ENCODE peak calls at places on chromosomes 3 and 15, in five cellular contexts. One of them, this sample, is unnamed.

GRCh38 chr3:98657429-98657828 is 64.0 kb upstream of the CPOX start:
- DNase-seq in iPS DF 6.9: peak; percentile 29
- DNase-seq in hepatocyte: peak; percentile 65
- DNase-seq in cardiac fibroblast: peak; percentile 7
- DNase-seq in esophagus squamous epithelium: no peak
- DNase-seq in this sample: no peak

GRCh38 chr3:106117490-106117858 is 248.7 kb upstream of the CBLB start:
- DNase-seq in iPS DF 6.9: no peak
- DNase-seq in hepatocyte: no peak
- DNase-seq in cardiac fibroblast: no peak
- DNase-seq in esophagus squamous epithelium: no peak
- DNase-seq in this sample: no peak

GRCh38 chr3:9422712-9423424 is 25.5 kb downstream of the SETD5 start:
- DNase-seq in iPS DF 6.9: no peak
- DNase-seq in hepatocyte: peak; percentile 90
- DNase-seq in cardiac fibroblast: peak; percentile 99
- DNase-seq in esophagus squamous epithelium: peak; percentile 5
- DNase-seq in this sample: peak; percentile 98

GRCh38 chr3:187919018-187919417 is 173.8 kb upstream of the BCL6 start:
- DNase-seq in iPS DF 6.9: no peak
- DNase-seq in hepatocyte: no peak
- DNase-seq in cardiac fibroblast: no peak
- DNase-seq in esophagus squamous epithelium: no peak
- DNase-seq in this sample: no peak

GRCh38 chr15:62706361-62706760 is 336.2 kb upstream of the TPM1 start:
- DNase-seq in iPS DF 6.9: no peak
- DNase-seq in hepatocyte: no peak
- DNase-seq in cardiac fibroblast: peak; percentile 1
- DNase-seq in esophagus squamous epithelium: no peak
- DNase-seq in this sample: peak; percentile 9

GRCh38 chr3:61796088-61796680 is 234.8 kb downstream of the PTPRG start:
- DNase-seq in iPS DF 6.9: no peak
- DNase-seq in hepatocyte: peak; percentile 19
- DNase-seq in cardiac fibroblast: no peak
- DNase-seq in esophagus squamous epithelium: no peak
- DNase-seq in this sample: no peak

GRCh38 chr15:52082197-52083036 is 30.2 kb downstream of the BCL2L10 start:
- DNase-seq in iPS DF 6.9: no peak
- DNase-seq in hepatocyte: no peak
- DNase-seq in cardiac fibroblast: no peak
- DNase-seq in esophagus squamous epithelium: no peak
- DNase-seq in this sample: peak; percentile 72

GRCh38 chr15:87707581-87708130 is 548.9 kb downstream of the NTRK3 start:
- DNase-seq in iPS DF 6.9: no peak
- DNase-seq in hepatocyte: no peak
- DNase-seq in cardiac fibroblast: no peak
- DNase-seq in esophagus squamous epithelium: no peak
- DNase-seq in this sample: no peak

GRCh38 chr3:73009750-73010149 is 13.1 kb downstream of the PPP4R2 start:
- DNase-seq in iPS DF 6.9: no peak
- DNase-seq in hepatocyte: no peak
- DNase-seq in cardiac fibroblast: no peak
- DNase-seq in esophagus squamous epithelium: no peak
- DNase-seq in this sample: no peak

GRCh38 chr3:64011685-64012084 is 11.6 kb downstream of the PSMD6 start:
- DNase-seq in iPS DF 6.9: no peak
- DNase-seq in hepatocyte: peak; percentile 29
- DNase-seq in cardiac fibroblast: peak; percentile 91
- DNase-seq in esophagus squamous epithelium: no peak
- DNase-seq in this sample: peak; percentile 57

GRCh38 chr3:12948371-12948770 is 107.0 kb upstream of the RPL32 start:
- DNase-seq in iPS DF 6.9: no peak
- DNase-seq in hepatocyte: no peak
- DNase-seq in cardiac fibroblast: peak; percentile 30
- DNase-seq in esophagus squamous epithelium: no peak
- DNase-seq in this sample: peak; percentile 78

GRCh38 chr3:90092994-90093393 is 985.6 kb downstream of the EPHA3 start:
- DNase-seq in iPS DF 6.9: no peak
- DNase-seq in hepatocyte: peak; percentile 13
- DNase-seq in cardiac fibroblast: peak; percentile 58
- DNase-seq in esophagus squamous epithelium: no peak
- DNase-seq in this sample: peak; percentile 3

GRCh38 chr3:37892917-37893595 is 31.4 kb downstream of the CTDSPL start:
- DNase-seq in iPS DF 6.9: no peak
- DNase-seq in hepatocyte: peak; percentile 20
- DNase-seq in cardiac fibroblast: peak; percentile 36
- DNase-seq in esophagus squamous epithelium: no peak
- DNase-seq in this sample: peak; percentile 23

GRCh38 chr3:135192929-135193328 is 397.9 kb downstream of the EPHB1 start:
- DNase-seq in iPS DF 6.9: no peak
- DNase-seq in hepatocyte: no peak
- DNase-seq in cardiac fibroblast: no peak
- DNase-seq in esophagus squamous epithelium: no peak
- DNase-seq in this sample: peak; percentile 43

GRCh38 chr3:48367201-48367600 is 4.8 kb upstream of the FBXW12 start:
- DNase-seq in iPS DF 6.9: no peak
- DNase-seq in hepatocyte: no peak
- DNase-seq in cardiac fibroblast: no peak
- DNase-seq in esophagus squamous epithelium: no peak
- DNase-seq in this sample: no peak

GRCh38 chr15:86502313-86502712 is 422.6 kb downstream of the AGBL1 start:
- DNase-seq in iPS DF 6.9: no peak
- DNase-seq in hepatocyte: no peak
- DNase-seq in cardiac fibroblast: no peak
- DNase-seq in esophagus squamous epithelium: no peak
- DNase-seq in this sample: no peak

GRCh38 chr3:156551261-156551660 is 3.7 kb downstream of the SSR3 start:
- DNase-seq in iPS DF 6.9: no peak
- DNase-seq in hepatocyte: no peak
- DNase-seq in cardiac fibroblast: peak; percentile 86
- DNase-seq in esophagus squamous epithelium: no peak
- DNase-seq in this sample: peak; percentile 73

GRCh38 chr3:89227218-89227617 is 119.8 kb downstream of the EPHA3 start:
- DNase-seq in iPS DF 6.9: no peak
- DNase-seq in hepatocyte: no peak
- DNase-seq in cardiac fibroblast: peak; percentile 60
- DNase-seq in esophagus squamous epithelium: no peak
- DNase-seq in this sample: no peak

GRCh38 chr15:52857471-52857870 is 67.3 kb upstream of the ONECUT1 start:
- DNase-seq in iPS DF 6.9: no peak
- DNase-seq in hepatocyte: no peak
- DNase-seq in cardiac fibroblast: no peak
- DNase-seq in esophagus squamous epithelium: no peak
- DNase-seq in this sample: no peak

GRCh38 chr3:112388972-112389371 is 56.0 kb downstream of the CD200 start:
- DNase-seq in iPS DF 6.9: no peak
- DNase-seq in hepatocyte: no peak
- DNase-seq in cardiac fibroblast: no peak
- DNase-seq in esophagus squamous epithelium: no peak
- DNase-seq in this sample: no peak

GRCh38 chr3:112389961-112390360 is 57.0 kb downstream of the CD200 start:
- DNase-seq in iPS DF 6.9: no peak
- DNase-seq in hepatocyte: no peak
- DNase-seq in cardiac fibroblast: peak; percentile 27
- DNase-seq in esophagus squamous epithelium: no peak
- DNase-seq in this sample: no peak

GRCh38 chr3:112391648-112392047 is 58.7 kb downstream of the CD200 start:
- DNase-seq in iPS DF 6.9: no peak
- DNase-seq in hepatocyte: no peak
- DNase-seq in cardiac fibroblast: peak; percentile 89
- DNase-seq in esophagus squamous epithelium: no peak
- DNase-seq in this sample: no peak

GRCh38 chr3:112392393-112393359 is 59.7 kb downstream of the CD200 start:
- DNase-seq in iPS DF 6.9: no peak
- DNase-seq in hepatocyte: no peak
- DNase-seq in cardiac fibroblast: no peak
- DNase-seq in esophagus squamous epithelium: no peak
- DNase-seq in this sample: no peak

DNA sequence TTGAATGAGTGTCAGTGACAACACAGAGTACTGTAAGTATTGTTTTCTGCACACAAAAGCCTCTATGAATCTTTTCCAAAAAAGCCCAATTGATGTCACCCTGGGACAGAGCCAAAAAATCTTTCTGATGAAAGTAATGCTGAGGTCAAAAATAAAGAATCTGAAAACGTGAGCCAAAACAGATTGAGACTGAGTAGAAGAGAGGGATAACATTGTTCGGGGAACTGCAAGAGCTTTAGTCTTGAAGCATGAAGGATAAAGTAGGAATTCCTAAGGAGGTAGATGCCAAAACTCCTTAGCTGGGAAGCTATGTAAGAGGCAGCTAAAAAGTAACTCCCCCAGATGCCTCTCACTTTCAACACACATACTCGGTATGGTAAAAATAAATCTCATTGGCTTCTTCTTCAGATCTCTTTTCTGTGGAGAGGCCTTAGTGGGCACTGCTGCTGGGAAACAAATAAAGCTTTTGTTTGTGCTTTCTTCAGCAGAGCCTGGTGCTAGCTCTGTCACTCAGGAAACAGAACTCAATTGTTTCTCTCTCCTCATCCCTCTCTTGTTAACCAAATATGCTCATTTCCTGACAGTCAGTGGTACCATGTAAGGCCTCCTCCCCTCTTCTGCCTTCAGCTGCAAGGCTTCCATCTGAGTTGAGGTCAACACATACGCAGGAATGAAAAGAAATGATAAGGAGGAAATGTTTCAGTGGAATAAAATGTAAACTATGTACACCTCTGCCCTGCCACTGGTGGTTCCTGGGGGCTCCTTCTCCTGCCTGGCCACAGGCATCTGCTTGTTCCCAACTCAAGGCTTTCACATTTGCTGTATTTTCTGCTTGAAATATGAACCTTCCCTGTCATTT is 58.1 kb downstream of the CD200 start:
- DNase-seq in iPS DF 6.9: peak; percentile 47
- DNase-seq in hepatocyte: peak; percentile 35
- DNase-seq in cardiac fibroblast: peak; percentile 98
- DNase-seq in esophagus squamous epithelium: no peak
- DNase-seq in this sample: peak; percentile 95
- H3K4me3 ChIP-seq in iPS DF 6.9: no peak overlapping the region
- H3K4me3 ChIP-seq in hepatocyte: no peak overlapping the region
- H3K4me3 ChIP-seq in cardiac fibroblast: no peak overlapping the region
- H3K4me3 ChIP-seq in esophagus squamous epithelium: no peak overlapping the region
- H3K4me3 ChIP-seq in this sample: peak overlapping the region; percentile 18

GRCh38 chr3:56762718-56763117 is 39.0 kb downstream of the ARHGEF3 start:
- DNase-seq in iPS DF 6.9: no peak
- DNase-seq in hepatocyte: no peak
- DNase-seq in cardiac fibroblast: no peak
- DNase-seq in esophagus squamous epithelium: no peak
- DNase-seq in this sample: no peak

GRCh38 chr3:56761887-56762605 is 39.7 kb downstream of the ARHGEF3 start:
- DNase-seq in iPS DF 6.9: no peak
- DNase-seq in hepatocyte: no peak
- DNase-seq in cardiac fibroblast: peak; percentile 17
- DNase-seq in esophagus squamous epithelium: no peak
- DNase-seq in this sample: peak; percentile 32

GRCh38 chr3:56758539-56758981 is 43.2 kb downstream of the ARHGEF3 start:
- DNase-seq in iPS DF 6.9: no peak
- DNase-seq in hepatocyte: peak; percentile 61
- DNase-seq in cardiac fibroblast: peak; percentile 85
- DNase-seq in esophagus squamous epithelium: no peak
- DNase-seq in this sample: peak; percentile 95

GRCh38 chr3:56761023-56761422 is 40.7 kb downstream of the ARHGEF3 start:
- DNase-seq in iPS DF 6.9: no peak
- DNase-seq in hepatocyte: no peak
- DNase-seq in cardiac fibroblast: no peak
- DNase-seq in esophagus squamous epithelium: no peak
- DNase-seq in this sample: no peak

GRCh38 chr3:56759532-56759931 is 42.2 kb downstream of the ARHGEF3 start:
- DNase-seq in iPS DF 6.9: no peak
- DNase-seq in hepatocyte: no peak
- DNase-seq in cardiac fibroblast: no peak
- DNase-seq in esophagus squamous epithelium: no peak
- DNase-seq in this sample: no peak
- H3K4me3 ChIP-seq in iPS DF 6.9: no peak overlapping the region
- H3K4me3 ChIP-seq in hepatocyte: no peak overlapping the region
- H3K4me3 ChIP-seq in cardiac fibroblast: no peak overlapping the region
- H3K4me3 ChIP-seq in esophagus squamous epithelium: no peak overlapping the region
- H3K4me3 ChIP-seq in this sample: no peak overlapping the region

GRCh38 chr3:197354195-197355059 is 56.0 kb upstream of the DLG1 start:
- DNase-seq in iPS DF 6.9: no peak
- DNase-seq in hepatocyte: peak; percentile 68
- DNase-seq in cardiac fibroblast: peak; percentile 58
- DNase-seq in esophagus squamous epithelium: no peak
- DNase-seq in this sample: peak; percentile 73

GRCh38 chr3:197353001-197353866 is 54.8 kb upstream of the DLG1 start:
- DNase-seq in iPS DF 6.9: no peak
- DNase-seq in hepatocyte: no peak
- DNase-seq in cardiac fibroblast: no peak
- DNase-seq in esophagus squamous epithelium: no peak
- DNase-seq in this sample: no peak

GRCh38 chr3:197355713-197356112 is 57.3 kb upstream of the DLG1 start:
- DNase-seq in iPS DF 6.9: no peak
- DNase-seq in hepatocyte: no peak
- DNase-seq in cardiac fibroblast: no peak
- DNase-seq in esophagus squamous epithelium: no peak
- DNase-seq in this sample: no peak

GRCh38 chr3:197352382-197352781 is 54.0 kb upstream of the DLG1 start:
- DNase-seq in iPS DF 6.9: no peak
- DNase-seq in hepatocyte: peak; percentile 73
- DNase-seq in cardiac fibroblast: peak; percentile 56
- DNase-seq in esophagus squamous epithelium: no peak
- DNase-seq in this sample: peak; percentile 87

DNA sequence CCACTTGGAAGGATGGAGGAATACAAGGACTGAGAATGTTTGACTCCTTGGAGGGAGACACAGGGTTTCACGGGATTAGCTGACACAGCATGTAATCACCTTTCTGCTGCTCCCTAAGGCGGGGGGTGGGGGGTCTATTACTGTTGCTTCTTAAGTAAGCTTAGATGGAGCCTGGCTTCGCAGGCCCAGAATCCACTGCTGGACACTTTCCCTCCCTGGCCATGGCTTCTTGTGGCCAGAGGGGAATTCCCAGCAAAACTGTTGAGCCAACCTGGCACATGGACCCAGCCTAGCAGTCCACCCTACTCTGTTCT is 55.4 kb upstream of the DLG1 start:
- DNase-seq in iPS DF 6.9: no peak
- DNase-seq in hepatocyte: peak; percentile 50
- DNase-seq in cardiac fibroblast: peak; percentile 50
- DNase-seq in esophagus squamous epithelium: no peak
- DNase-seq in this sample: peak; percentile 45
- H3K4me3 ChIP-seq in iPS DF 6.9: no peak overlapping the region
- H3K4me3 ChIP-seq in hepatocyte: no peak overlapping the region
- H3K4me3 ChIP-seq in cardiac fibroblast: no peak overlapping the region
- H3K4me3 ChIP-seq in esophagus squamous epithelium: no peak overlapping the region
- H3K4me3 ChIP-seq in this sample: no peak overlapping the region

GRCh38 chr15:40080104-40080503 is 28.6 kb downstream of the BMF start:
- DNase-seq in iPS DF 6.9: no peak
- DNase-seq in hepatocyte: no peak
- DNase-seq in cardiac fibroblast: no peak
- DNase-seq in esophagus squamous epithelium: no peak
- DNase-seq in this sample: no peak

GRCh38 chr15:40081691-40082194 is 26.9 kb downstream of the BMF start:
- DNase-seq in iPS DF 6.9: no peak
- DNase-seq in hepatocyte: peak; percentile 89
- DNase-seq in cardiac fibroblast: peak; percentile 55
- DNase-seq in esophagus squamous epithelium: no peak
- DNase-seq in this sample: peak; percentile 64

GRCh38 chr15:40080847-40081246 is 27.8 kb downstream of the BMF start:
- DNase-seq in iPS DF 6.9: no peak
- DNase-seq in hepatocyte: no peak
- DNase-seq in cardiac fibroblast: no peak
- DNase-seq in esophagus squamous epithelium: no peak
- DNase-seq in this sample: no peak

GRCh38 chr15:40083756-40084101 is 24.9 kb downstream of the BMF start:
- DNase-seq in iPS DF 6.9: no peak
- DNase-seq in hepatocyte: no peak
- DNase-seq in cardiac fibroblast: no peak
- DNase-seq in esophagus squamous epithelium: no peak
- DNase-seq in this sample: no peak

GRCh38 chr15:40082195-40082868 is 26.3 kb downstream of the BMF start:
- DNase-seq in iPS DF 6.9: no peak
- DNase-seq in hepatocyte: no peak
- DNase-seq in cardiac fibroblast: no peak
- DNase-seq in esophagus squamous epithelium: no peak
- DNase-seq in this sample: no peak
- H3K4me3 ChIP-seq in iPS DF 6.9: no peak overlapping the region
- H3K4me3 ChIP-seq in hepatocyte: no peak overlapping the region
- H3K4me3 ChIP-seq in cardiac fibroblast: no peak overlapping the region
- H3K4me3 ChIP-seq in esophagus squamous epithelium: peak overlapping the region; percentile 56
- H3K4me3 ChIP-seq in this sample: peak overlapping the region; percentile 54

This sample was measured in AG10803.